ENCODE peak calls at places on chromosomes 2 and 18, in four cellular contexts. C is K562, M is HL-60, L is GM12878. R is an unnamed sample.
A peak's percentile ranks its signal among the peaks of the same experiment; 100 is the strongest.

GRCh38 chr18:8929381-8929780 is 173.1 kb upstream of the NDUFV2 start:
- DNase-seq in C (no peak), M (no peak), L (no peak), R (no peak)

GRCh38 chr2:113203217-113203530 is 29.4 kb downstream of the PSD4 start:
- DNase-seq in C (no peak), M (no peak), L (no peak), R (no peak)

GRCh38 chr2:68620762-68621161 is 22.6 kb upstream of the PROKR1 start:
- DNase-seq in C (no peak), M (no peak), L (no peak), R (no peak)

GRCh38 chr2:204665244-204665643 is 120.0 kb downstream of the PARD3B start:
- DNase-seq in C (no peak), M (no peak), L (no peak), R (no peak)

GRCh38 chr2:105858868-105859693 is 114.4 kb downstream of the NCK2 start:
- DNase-seq in C (no peak), M (no peak), L (no peak), R (no peak)

GRCh38 chr18:60984496-60984895 is 348.7 kb upstream of the CDH20 start:
- DNase-seq in C (no peak), M (no peak), L (no peak), R (no peak)

GRCh38 chr18:14978962-14979535 is 231.1 kb downstream of the ANKRD30B start:
- DNase-seq in C (no peak), M (peak; percentile 60), L (no peak), R (no peak)

GRCh38 chr2:200021449-200022114 is 66.2 kb downstream of the MAIP1 start:
- DNase-seq in C (no peak), M (no peak), L (no peak), R (no peak)

GRCh38 chr2:139730197-139730596 is 950.0 kb upstream of the NXPH2 start:
- DNase-seq in C (no peak), M (no peak), L (no peak), R (no peak)

DNA sequence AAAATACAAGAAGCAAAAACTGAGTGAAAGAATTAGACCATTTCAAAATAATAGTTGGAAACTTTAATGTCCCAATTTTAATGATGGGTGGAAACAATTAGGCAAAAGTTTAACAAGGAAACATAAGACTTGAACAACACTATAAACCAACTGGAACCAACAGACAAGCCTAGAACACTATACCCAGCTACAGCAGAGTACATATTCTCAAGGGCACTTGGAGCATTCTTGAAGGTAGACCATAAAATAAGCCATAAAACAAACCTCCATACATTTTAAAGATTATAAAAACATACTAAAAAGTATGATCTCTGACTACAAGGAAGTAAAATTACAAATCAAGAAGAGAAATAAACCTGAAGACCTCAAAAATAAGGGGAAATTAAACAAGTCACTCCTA is 616.7 kb downstream of the SUCLG1 start:
- DNase-seq in C (no peak), M (no peak), L (no peak), R (no peak)
- TF ChIP-seq SPI1 in C (no peak), M (no peak), L (no peak), R (no peak)

DNA sequence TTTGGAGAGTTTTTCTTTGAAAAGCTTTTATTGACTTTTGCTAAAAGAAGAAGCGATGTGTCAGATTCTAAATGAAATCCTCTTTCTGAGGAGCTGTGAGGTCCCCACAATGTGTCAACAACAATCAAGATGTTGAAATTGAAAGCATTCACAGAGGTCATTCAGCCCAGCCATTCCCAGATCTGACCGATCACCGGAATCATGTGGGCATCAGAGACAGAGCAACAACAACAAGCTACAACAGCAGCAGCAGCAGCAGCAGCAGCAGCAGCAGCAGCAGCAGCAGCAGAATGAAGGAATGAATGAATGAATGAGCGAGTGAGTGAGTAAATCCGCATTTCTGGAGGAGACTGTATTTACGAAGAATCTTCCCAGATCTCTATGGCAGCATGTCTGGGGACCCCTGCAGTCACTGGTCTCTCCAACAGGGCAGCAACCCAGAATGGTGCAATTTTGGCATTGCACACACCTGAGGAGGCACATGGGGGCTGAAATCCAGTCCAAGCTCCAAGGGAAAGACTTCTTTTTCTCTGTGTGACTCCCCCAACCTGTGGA is 299.0 kb downstream of the MYCN start:
- DNase-seq in C (no peak), M (no peak), L (no peak), R (no peak)
- TF ChIP-seq SPI1 in C (no peak), M (no peak), L (no peak), R (no peak)

GRCh38 chr18:111292-112014 is 46.9 kb upstream of the USP14 start:
- DNase-seq in C (peak; percentile 91), M (peak; percentile 56), L (no peak), R (peak; percentile 49)
- TF ChIP-seq SPI1 in C (no peak), M (no peak), L (no peak), R (no peak)

DNA sequence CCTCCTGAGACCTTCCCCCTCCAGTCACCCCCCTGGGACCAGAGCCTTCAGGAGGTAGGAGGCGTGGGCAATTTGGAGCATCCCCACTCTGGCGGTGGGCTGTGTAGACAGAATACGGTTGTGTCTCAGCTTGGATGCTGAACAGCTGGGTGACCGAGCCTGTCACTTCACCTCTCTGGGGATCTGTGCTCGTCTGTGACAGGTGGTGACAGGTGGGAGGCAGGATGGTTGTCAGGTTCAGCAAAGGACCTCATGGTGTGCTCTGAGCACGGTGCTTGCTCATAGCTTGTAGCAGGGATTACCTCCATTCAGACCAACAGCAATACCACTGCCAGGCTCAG is 186.5 kb upstream of the HS6ST1 start:
- DNase-seq in C (no peak), M (no peak), L (no peak), R (no peak)
- TF ChIP-seq SPI1 in C (no peak), M (no peak), L (no peak), R (no peak)

GRCh38 chr2:179925713-179926112 is 64.3 kb upstream of the ZNF385B start:
- DNase-seq in C (no peak), M (no peak), L (no peak), R (no peak)

GRCh38 chr2:179932786-179933185 is 71.4 kb upstream of the ZNF385B start:
- DNase-seq in C (no peak), M (no peak), L (no peak), R (no peak)

GRCh38 chr2:179931502-179931901 is 70.1 kb upstream of the ZNF385B start:
- DNase-seq in C (no peak), M (no peak), L (no peak), R (no peak)

GRCh38 chr2:179927041-179927440 is 65.6 kb upstream of the ZNF385B start:
- DNase-seq in C (no peak), M (no peak), L (no peak), R (no peak)
- TF ChIP-seq SPI1 in C (no peak), M (no peak), L (no peak), R (no peak)

DNA sequence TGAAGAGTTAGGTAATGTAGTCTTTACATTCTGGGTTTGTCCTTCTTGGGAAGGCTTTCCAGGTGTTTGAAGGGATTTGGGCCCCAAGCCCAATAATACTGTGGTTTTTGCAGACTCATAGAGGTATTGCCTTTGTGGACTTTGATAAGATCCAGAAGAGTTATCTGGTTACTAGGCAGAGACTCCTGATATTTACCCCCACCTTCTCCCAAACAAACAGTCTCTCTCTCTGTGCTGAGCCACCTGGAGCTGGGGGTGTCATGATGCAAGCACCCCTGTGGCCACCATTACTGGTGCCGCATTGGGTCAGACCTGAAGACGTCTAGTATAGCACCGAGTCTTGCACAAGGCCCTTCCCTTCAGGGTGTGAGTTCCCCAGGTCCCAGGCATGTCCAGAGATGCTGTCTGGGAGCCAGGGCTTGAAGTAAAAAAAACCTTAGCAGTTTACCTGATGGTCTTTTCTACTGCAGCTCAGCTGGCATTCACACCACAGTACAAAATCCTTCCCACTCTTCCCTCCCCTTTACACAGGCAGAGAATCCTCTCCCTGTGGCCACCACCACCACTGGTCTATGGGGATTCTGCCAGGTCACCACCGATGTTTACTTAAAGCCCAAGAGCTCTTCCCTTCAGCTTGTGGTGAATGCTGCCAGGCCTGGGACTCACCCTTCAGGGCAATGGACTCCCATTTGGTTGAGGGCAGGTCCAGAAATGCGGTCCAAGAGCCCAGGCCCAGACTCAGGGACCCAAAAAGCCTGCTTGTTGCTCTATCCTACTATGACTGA is 22.2 kb upstream of the FAM228A start:
- DNase-seq in C (no peak), M (no peak), L (no peak), R (no peak)
- TF ChIP-seq SPI1 in C (no peak), M (no peak), L (no peak), R (no peak)

DNA sequence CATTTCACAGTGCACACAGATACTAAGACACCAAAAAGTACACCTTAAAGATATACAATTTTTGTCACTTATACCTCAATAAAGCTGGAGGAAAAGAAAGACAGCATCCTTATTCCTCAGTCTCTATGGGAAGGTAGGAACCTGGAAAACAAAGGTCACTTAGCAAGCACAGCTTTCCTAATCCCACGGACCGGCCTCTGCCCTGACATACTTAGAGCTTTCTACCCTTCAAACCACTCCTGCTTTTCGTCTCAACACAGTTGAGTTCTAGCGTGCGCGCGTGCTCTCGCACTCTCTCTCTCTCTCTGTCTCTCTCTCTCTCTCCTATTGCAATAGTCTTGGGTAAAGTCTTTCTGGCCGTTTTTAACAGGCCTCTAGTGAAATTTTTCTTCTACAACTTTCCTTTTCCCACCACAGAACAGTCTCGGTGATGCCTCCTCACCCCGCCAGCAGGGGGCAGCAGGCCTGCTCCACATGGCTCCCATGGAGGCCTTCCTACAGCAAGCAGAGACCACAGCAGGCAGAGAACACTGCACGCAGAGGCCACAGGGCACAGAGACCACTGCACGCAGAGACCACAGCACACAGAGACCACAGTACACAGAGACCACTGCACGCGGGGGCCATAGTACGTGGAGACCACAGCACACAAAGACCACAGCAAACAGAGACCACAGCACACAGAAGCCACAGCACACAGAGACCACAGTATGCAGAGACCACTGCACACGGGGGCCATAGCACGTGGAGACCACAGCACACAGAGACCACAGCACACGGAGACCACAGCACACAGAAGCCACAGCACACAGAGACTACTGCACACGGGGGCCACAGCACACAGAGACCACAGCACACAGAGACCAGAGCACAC is 106.9 kb downstream of the FBXO15 start:
- DNase-seq in C (peak; percentile 52), M (peak; percentile 82), L (no peak), R (peak; percentile 42)
- TF ChIP-seq SPI1 in C (no peak), M (no peak), L (no peak), R (no peak)

R was measured in GM12891.